ENCODE peak calls at places on chromosome 18, in four cellular contexts. One of them, this sample, is unnamed.

GRCh38 chr18:6546229-6546628 is 131.5 kb upstream of the L3MBTL4 start:
- DNase-seq in spleen: no peak
- DNase-seq in A549: no peak
- DNase-seq in upper lobe of right lung: no peak
- DNase-seq in this sample: no peak

GRCh38 chr18:41875094-41875780 is 79.8 kb upstream of the PIK3C3 start:
- DNase-seq in spleen: no peak
- DNase-seq in A549: no peak
- DNase-seq in upper lobe of right lung: no peak
- DNase-seq in this sample: no peak

GRCh38 chr18:44733069-44733753 is 52.5 kb downstream of the SETBP1 start:
- DNase-seq in spleen: no peak
- DNase-seq in A549: peak; percentile 10
- DNase-seq in upper lobe of right lung: no peak
- DNase-seq in this sample: no peak

GRCh38 chr18:1466035-1466434 is 561.4 kb downstream of the ADCYAP1 start:
- DNase-seq in spleen: no peak
- DNase-seq in A549: no peak
- DNase-seq in upper lobe of right lung: no peak
- DNase-seq in this sample: no peak

GRCh38 chr18:10299686-10300085 is 154.7 kb upstream of the APCDD1 start:
- DNase-seq in spleen: no peak
- DNase-seq in A549: no peak
- DNase-seq in upper lobe of right lung: no peak
- DNase-seq in this sample: no peak

GRCh38 chr18:4720498-4720897 is 265.4 kb upstream of the DLGAP1 start:
- DNase-seq in spleen: no peak
- DNase-seq in A549: no peak
- DNase-seq in upper lobe of right lung: no peak
- DNase-seq in this sample: no peak

GRCh38 chr18:30730915-30731314 is 311.6 kb downstream of the DSC3 start:
- DNase-seq in spleen: peak; percentile 55
- DNase-seq in A549: no peak
- DNase-seq in upper lobe of right lung: no peak
- DNase-seq in this sample: no peak

GRCh38 chr18:24089059-24089458 is 49.8 kb upstream of the CABYR start:
- DNase-seq in spleen: no peak
- DNase-seq in A549: no peak
- DNase-seq in upper lobe of right lung: no peak
- DNase-seq in this sample: no peak

GRCh38 chr18:34467059-34467458 is 242.3 kb upstream of the NOL4 start:
- DNase-seq in spleen: no peak
- DNase-seq in A549: no peak
- DNase-seq in upper lobe of right lung: no peak
- DNase-seq in this sample: no peak

GRCh38 chr18:61690418-61691138 is 202.2 kb downstream of the RNF152 start:
- DNase-seq in spleen: no peak
- DNase-seq in A549: no peak
- DNase-seq in upper lobe of right lung: no peak
- DNase-seq in this sample: no peak

GRCh38 chr18:74840492-74841167 is 243.0 kb downstream of the ZNF407 start:
- DNase-seq in spleen: peak; percentile 64
- DNase-seq in A549: no peak
- DNase-seq in upper lobe of right lung: no peak
- DNase-seq in this sample: no peak

GRCh38 chr18:66749030-66749429 is 145.1 kb upstream of the CDH19 start:
- DNase-seq in spleen: no peak
- DNase-seq in A549: no peak
- DNase-seq in upper lobe of right lung: no peak
- DNase-seq in this sample: no peak

GRCh38 chr18:47174545-47175116 is 1.5 kb downstream of the IER3IP1 start:
- DNase-seq in spleen: no peak
- DNase-seq in A549: no peak
- DNase-seq in upper lobe of right lung: no peak
- DNase-seq in this sample: no peak

GRCh38 chr18:23453657-23454011 is 547 bp downstream of the RIOK3 start:
- DNase-seq in spleen: no peak
- DNase-seq in A549: no peak
- DNase-seq in upper lobe of right lung: no peak
- DNase-seq in this sample: no peak

GRCh38 chr18:40222736-40223135 is 1732.3 kb upstream of the PIK3C3 start:
- DNase-seq in spleen: no peak
- DNase-seq in A549: no peak
- DNase-seq in upper lobe of right lung: no peak
- DNase-seq in this sample: no peak

GRCh38 chr18:76983613-76984051 is 149.0 kb downstream of the MBP start:
- DNase-seq in spleen: peak; percentile 73
- DNase-seq in A549: no peak
- DNase-seq in upper lobe of right lung: peak; percentile 51
- DNase-seq in this sample: no peak

GRCh38 chr18:68840554-68841263 is 42.8 kb downstream of the CCDC102B start:
- DNase-seq in spleen: no peak
- DNase-seq in A549: peak; percentile 0
- DNase-seq in upper lobe of right lung: no peak
- DNase-seq in this sample: no peak

GRCh38 chr18:46378864-46379207 is 274.7 kb downstream of the HAUS1 start:
- DNase-seq in spleen: no peak
- DNase-seq in A549: no peak
- DNase-seq in upper lobe of right lung: no peak
- DNase-seq in this sample: no peak

GRCh38 chr18:36015629-36016028 is 43.1 kb downstream of the RMP24 start:
- DNase-seq in spleen: no peak
- DNase-seq in A549: no peak
- DNase-seq in upper lobe of right lung: no peak
- DNase-seq in this sample: no peak

GRCh38 chr18:77096936-77097886 is 35.4 kb downstream of the MBP start:
- DNase-seq in spleen: no peak
- DNase-seq in A549: no peak
- DNase-seq in upper lobe of right lung: no peak
- DNase-seq in this sample: no peak

GRCh38 chr18:68797901-68798300 is at the start of gene CCDC102B:
- DNase-seq in spleen: no peak
- DNase-seq in A549: no peak
- DNase-seq in upper lobe of right lung: no peak
- DNase-seq in this sample: no peak

GRCh38 chr18:65821890-65822289 is 71.1 kb downstream of the CDH7 start:
- DNase-seq in spleen: no peak
- DNase-seq in A549: no peak
- DNase-seq in upper lobe of right lung: no peak
- DNase-seq in this sample: no peak

GRCh38 chr18:51151568-51152511 is 45.6 kb downstream of the MEX3C start:
- DNase-seq in spleen: peak; percentile 91
- DNase-seq in A549: no peak
- DNase-seq in upper lobe of right lung: no peak
- DNase-seq in this sample: no peak

GRCh38 chr18:22783662-22784076 is 149.5 kb upstream of the RBBP8 start:
- DNase-seq in spleen: no peak
- DNase-seq in A549: no peak
- DNase-seq in upper lobe of right lung: no peak
- DNase-seq in this sample: no peak

GRCh38 chr18:68035709-68036522 is 519.4 kb upstream of the DSEL start:
- DNase-seq in spleen: no peak
- DNase-seq in A549: no peak
- DNase-seq in upper lobe of right lung: no peak
- DNase-seq in this sample: no peak

GRCh38 chr18:23141022-23141999 is 6.0 kb downstream of the CABLES1 start:
- DNase-seq in spleen: no peak
- DNase-seq in A549: no peak
- DNase-seq in upper lobe of right lung: no peak
- DNase-seq in this sample: no peak

GRCh38 chr18:50571606-50572005 is 11.7 kb downstream of the MAPK4 start:
- DNase-seq in spleen: no peak
- DNase-seq in A549: no peak
- DNase-seq in upper lobe of right lung: no peak
- DNase-seq in this sample: no peak

GRCh38 chr18:68735498-68736343 is 20.8 kb upstream of the TMX3 start:
- DNase-seq in spleen: no peak
- DNase-seq in A549: peak; percentile 11
- DNase-seq in upper lobe of right lung: no peak
- DNase-seq in this sample: no peak

DNA sequence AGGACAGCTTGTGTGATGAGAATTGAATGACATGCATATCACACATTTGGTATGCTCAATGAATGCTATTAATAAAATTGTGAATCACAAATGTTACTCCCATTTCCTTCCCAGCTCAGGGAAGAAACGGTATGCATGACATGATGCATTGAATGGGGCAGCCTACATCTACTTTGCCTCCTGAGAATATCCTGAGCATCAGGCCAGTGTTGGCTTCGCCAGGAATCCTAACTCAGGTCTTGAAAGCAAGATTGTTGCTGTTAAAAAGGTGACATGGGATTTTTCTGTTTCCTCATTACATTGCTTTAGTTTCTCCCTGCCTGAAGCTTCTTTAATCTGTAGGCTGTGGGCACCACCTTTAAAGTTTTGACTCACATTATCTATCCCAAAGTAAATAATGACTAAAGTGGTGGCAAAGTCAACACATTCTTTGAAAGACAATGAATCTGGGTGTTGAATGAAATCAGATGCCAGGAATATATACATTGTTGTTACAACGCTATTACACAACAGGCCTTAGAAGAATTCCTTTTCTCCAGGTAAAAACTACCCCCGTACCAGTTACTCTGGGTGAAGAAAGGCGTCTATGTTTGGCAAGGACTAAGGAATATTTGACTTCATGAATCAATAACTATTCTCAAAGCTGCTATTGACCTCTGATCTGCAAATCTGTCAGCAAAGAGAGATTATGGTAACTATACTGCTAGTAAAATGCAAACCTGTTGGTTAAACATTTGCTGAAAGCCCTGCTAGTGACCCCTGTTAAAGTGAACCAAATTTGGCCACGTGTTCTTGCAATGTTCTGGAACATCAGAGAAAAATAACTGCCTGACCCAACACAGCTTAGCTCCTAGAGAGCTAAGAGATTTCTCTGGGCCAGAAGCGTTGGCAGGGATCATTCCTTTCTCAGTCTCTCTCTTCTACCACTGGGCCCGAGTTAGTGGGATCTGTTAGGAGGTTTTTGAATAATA is 30.5 kb upstream of the NEDD4L start:
- DNase-seq in spleen: no peak
- DNase-seq in A549: peak; percentile 62
- DNase-seq in upper lobe of right lung: no peak
- DNase-seq in this sample: no peak
- H3K4me1 ChIP-seq in spleen: no peaks in the 10 kb centered on the region
- H3K4me1 ChIP-seq in A549: peaks cover 49% of the 10 kb centered on the region
- H3K4me1 ChIP-seq in upper lobe of right lung: no peaks in the 10 kb centered on the region
- H3K4me1 ChIP-seq in this sample: peaks cover 22% of the 10 kb centered on the region

GRCh38 chr18:79796016-79796415 is 1.7 kb upstream of the KCNG2 start:
- DNase-seq in spleen: peak; percentile 38
- DNase-seq in A549: no peak
- DNase-seq in upper lobe of right lung: peak; percentile 15
- DNase-seq in this sample: no peak

GRCh38 chr18:79798346-79798998 is 734 bp downstream of the KCNG2 start:
- DNase-seq in spleen: peak; percentile 82
- DNase-seq in A549: no peak
- DNase-seq in upper lobe of right lung: peak; percentile 63
- DNase-seq in this sample: no peak

GRCh38 chr18:79796531-79797390 is 977 bp upstream of the KCNG2 start:
- DNase-seq in spleen: peak; percentile 66
- DNase-seq in A549: no peak
- DNase-seq in upper lobe of right lung: peak; percentile 57
- DNase-seq in this sample: no peak

GRCh38 chr18:79798999-79799370 is 1.2 kb downstream of the KCNG2 start:
- DNase-seq in spleen: peak; percentile 70
- DNase-seq in A549: no peak
- DNase-seq in upper lobe of right lung: peak; percentile 44
- DNase-seq in this sample: no peak

DNA sequence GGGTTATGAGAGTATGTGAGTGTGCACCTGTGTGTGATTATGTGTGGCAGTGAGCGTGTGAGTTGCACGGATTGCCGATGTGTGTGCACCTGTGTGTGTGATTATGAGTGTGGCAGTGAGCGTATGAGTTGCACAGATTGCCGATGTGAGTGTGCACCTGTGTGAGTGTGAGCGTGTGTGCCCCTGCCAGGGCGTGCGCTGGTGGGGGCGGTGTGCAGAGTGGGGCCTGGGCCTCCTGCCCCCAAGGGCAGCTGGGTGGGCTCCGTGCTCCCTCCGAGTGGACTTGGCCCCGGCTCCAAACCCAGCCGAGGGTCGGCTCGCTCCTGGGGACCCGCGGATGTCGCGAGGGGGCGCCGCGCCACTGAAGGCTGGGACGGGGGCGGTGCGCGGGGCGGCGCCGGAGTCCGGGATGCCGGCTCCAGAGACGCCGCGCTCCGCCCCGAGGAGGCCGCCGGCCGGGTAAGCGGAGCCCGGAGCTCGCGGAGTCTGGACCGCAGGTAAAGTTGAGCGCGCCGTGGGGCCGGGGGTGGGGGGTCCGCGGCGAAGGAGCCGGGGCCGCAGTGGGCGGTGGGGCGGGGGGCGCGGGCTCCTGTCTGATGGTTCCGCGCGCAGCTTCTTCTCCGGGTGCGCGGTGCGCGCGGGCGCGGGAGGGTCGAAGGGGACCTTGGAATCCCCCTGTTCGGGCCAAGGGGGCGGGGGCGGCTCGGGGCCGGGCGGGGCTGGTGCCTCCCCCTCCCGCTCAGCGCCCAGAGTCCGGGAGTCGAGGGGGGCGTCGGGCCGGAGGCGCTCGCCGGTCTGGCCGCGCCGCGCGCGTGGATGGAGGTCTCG is at the start of gene KCNG2:
- DNase-seq in spleen: peak; percentile 87
- DNase-seq in A549: no peak
- DNase-seq in upper lobe of right lung: peak; percentile 64
- DNase-seq in this sample: no peak
- TF ChIP-seq CTCF in spleen: no peak
- TF ChIP-seq CTCF in A549: peak; percentile 9
- TF ChIP-seq CTCF in upper lobe of right lung: peak; percentile 11
- TF ChIP-seq CTCF in this sample: no peak

DNA sequence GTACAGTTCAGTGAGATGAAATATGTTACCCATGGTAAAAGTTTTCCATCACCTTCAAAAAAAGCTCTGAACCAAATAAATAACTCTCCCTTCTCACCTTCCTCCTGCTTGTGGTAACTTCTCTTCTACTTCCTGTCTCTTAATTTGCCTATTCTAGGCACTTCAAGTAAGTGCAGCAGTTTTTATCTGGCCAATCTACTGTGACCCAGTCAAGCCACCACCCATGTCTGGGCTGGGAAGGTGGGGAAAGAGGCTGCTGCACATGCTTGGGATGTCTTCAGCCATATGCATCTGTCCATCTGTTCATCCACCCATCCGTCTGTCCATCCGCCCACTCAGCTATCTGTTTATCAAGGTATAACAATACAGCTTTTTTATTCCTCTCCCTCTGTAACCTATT is 31.6 kb downstream of the ZNF532 start:
- DNase-seq in spleen: no peak
- DNase-seq in A549: no peak
- DNase-seq in upper lobe of right lung: no peak
- DNase-seq in this sample: no peak
- H3K4me1 ChIP-seq in spleen: peaks cover 13% of the 10 kb centered on the region
- H3K4me1 ChIP-seq in A549: peaks cover 41% of the 10 kb centered on the region
- H3K4me1 ChIP-seq in upper lobe of right lung: peaks cover 7% of the 10 kb centered on the region
- H3K4me1 ChIP-seq in this sample: peaks cover 48% of the 10 kb centered on the region

DNA sequence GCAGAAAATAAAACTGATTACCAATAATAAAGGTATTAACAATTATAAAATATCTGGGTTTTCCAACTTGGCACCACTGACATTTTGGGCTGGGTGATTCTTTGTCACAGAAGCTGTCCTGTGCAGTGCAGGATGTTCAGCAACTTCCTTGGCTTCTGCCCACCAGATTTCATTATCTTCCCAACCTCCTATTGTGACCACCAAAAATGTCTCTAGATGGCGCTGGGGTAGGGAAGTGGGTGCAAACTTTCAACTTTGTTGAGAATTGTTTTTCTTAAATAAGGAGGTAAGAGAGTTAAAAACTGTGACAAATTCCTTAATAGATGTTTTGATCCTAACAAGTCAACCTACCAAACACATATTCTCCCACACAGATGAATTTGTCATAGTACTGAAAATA is 90.1 kb downstream of the GAREM1 start:
- DNase-seq in spleen: no peak
- DNase-seq in A549: no peak
- DNase-seq in upper lobe of right lung: no peak
- DNase-seq in this sample: no peak
- TF ChIP-seq CTCF in spleen: no peak
- TF ChIP-seq CTCF in A549: no peak
- TF ChIP-seq CTCF in upper lobe of right lung: no peak
- TF ChIP-seq CTCF in this sample: no peak

This sample was measured in esophagus squamous epithelium.